ENCODE peak calls at places on chromosomes 12 and 14, in four cellular contexts. Z is WTC11, I is HepG2, F is GM12878. A is an unnamed sample.

GRCh38 chr14:76950043-76951020 is 78.2 kb downstream of the IRF2BPL start:
- DNase-seq in Z (no peak), I (no peak), F (no peak), A (no peak)

GRCh38 chr14:22766457-22767322 is at the start of gene OXA1L:
- DNase-seq in Z (peak; percentile 91), I (peak; percentile 100), F (peak; percentile 92), A (peak; percentile 93)

GRCh38 chr12:95607642-95608041 is 56.4 kb upstream of the USP44 start:
- DNase-seq in Z (no peak), I (peak; percentile 18), F (no peak), A (no peak)

GRCh38 chr12:34350092-34351041 is 328.1 kb downstream of the ALG10 start:
- DNase-seq in Z (no peak), I (no peak), F (no peak), A (peak; percentile 80)

GRCh38 chr12:32569256-32569655 is 109.8 kb upstream of the DNM1L start:
- DNase-seq in Z (no peak), I (no peak), F (no peak), A (no peak)

GRCh38 chr12:85363382-85364190 is 83.6 kb downstream of the ALX1 start:
- DNase-seq in Z (no peak), I (no peak), F (no peak), A (no peak)

GRCh38 chr12:48758186-48758585 is 30.7 kb downstream of the ADCY6 start:
- DNase-seq in Z (no peak), I (no peak), F (no peak), A (no peak)

GRCh38 chr12:3527181-3527580 is 36.2 kb downstream of the PRMT8 start:
- DNase-seq in Z (no peak), I (no peak), F (no peak), A (no peak)

GRCh38 chr14:68377459-68377858 is 415.4 kb downstream of the ZFP36L1 start:
- DNase-seq in Z (no peak), I (peak; percentile 92), F (no peak), A (peak; percentile 82)

GRCh38 chr12:116863275-116863767 is 17.9 kb downstream of the HRK start:
- DNase-seq in Z (peak; percentile 79), I (peak; percentile 52), F (no peak), A (peak; percentile 65)

GRCh38 chr14:97180304-97181200 is 383.4 kb downstream of the VRK1 start:
- DNase-seq in Z (no peak), I (peak; percentile 25), F (no peak), A (no peak)

GRCh38 chr14:81682134-81682533 is 148.5 kb upstream of the SEL1L start:
- DNase-seq in Z (no peak), I (no peak), F (no peak), A (no peak)

GRCh38 chr14:63604626-63605025 is 37.0 kb downstream of the WDR89 start:
- DNase-seq in Z (no peak), I (no peak), F (no peak), A (no peak)

DNA sequence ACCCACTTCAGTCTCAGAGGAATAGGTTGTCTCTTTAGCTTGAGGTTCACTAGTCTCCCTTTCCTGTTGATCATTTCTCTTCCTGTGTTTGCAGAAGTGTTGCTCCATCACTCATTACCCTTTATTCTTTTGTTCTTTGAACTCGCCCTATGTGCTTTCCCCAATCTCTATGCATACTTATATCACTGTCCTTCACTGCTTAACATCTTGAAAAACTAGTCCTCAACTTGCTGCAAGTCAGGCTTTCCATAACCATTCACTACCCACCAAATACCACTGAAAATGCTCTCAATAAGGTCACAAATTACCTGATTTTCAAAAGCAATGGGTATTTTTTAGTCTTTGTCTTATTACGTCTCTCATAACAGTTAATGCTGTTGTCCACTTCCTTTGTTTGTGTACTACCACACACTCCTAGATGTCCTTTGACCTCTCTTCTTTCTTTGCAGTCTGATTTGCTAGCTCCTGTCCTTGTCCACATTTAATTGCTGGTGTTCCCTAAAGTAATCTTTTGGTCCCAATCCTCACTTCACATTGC is 80.8 kb downstream of the RIC8B start:
- DNase-seq in Z (no peak), I (peak; percentile 94), F (no peak), A (no peak)
- TF ChIP-seq NR2C2 in Z (no peak), I (peak; percentile 88), F (no peak), A (no peak)

GRCh38 chr12:10901427-10901826 is 7.9 kb downstream of the TAS2R13 start:
- DNase-seq in Z (no peak), I (peak; percentile 34), F (no peak), A (peak; percentile 25)

GRCh38 chr12:10896854-10897253 is 12.5 kb downstream of the TAS2R13 start:
- DNase-seq in Z (no peak), I (no peak), F (no peak), A (no peak)

GRCh38 chr12:10900530-10900929 is 8.8 kb downstream of the TAS2R13 start:
- DNase-seq in Z (no peak), I (no peak), F (no peak), A (no peak)

GRCh38 chr12:10904686-10905085 is 4.7 kb downstream of the TAS2R13 start:
- DNase-seq in Z (no peak), I (no peak), F (no peak), A (no peak)

GRCh38 chr12:10900972-10901371 is 8.4 kb downstream of the TAS2R13 start:
- DNase-seq in Z (no peak), I (no peak), F (no peak), A (no peak)
- TF ChIP-seq NR2C2 in Z (no peak), I (no peak), F (no peak), A (no peak)

DNA sequence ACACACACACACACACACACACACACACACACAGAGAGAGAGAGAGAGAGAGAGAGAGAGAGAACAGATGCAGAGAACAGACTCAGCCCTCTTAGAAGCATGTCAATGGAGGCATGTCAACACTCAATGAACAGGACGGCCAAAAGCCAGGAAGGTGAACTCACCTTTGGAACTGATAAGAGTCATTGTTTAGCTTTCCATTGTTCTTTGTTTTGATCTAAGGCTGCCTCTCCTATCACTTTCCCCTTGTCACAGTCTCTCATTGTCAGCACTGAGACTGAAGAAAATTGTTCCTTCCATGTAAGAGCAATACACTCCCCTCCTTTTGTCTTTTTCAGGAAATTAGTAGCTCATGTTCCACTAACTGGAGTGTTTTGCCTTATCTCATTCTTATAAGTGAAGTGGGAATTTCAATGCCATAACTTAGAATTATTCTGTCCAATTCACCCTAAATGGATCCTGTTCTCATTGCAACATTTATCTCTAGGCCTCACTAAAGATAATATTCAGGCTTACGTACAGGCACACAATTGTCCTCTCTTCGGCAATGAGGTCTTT is 218.0 kb downstream of the DUSP6 start:
- DNase-seq in Z (no peak), I (peak; percentile 12), F (no peak), A (no peak)
- TF ChIP-seq NR2C2 in Z (no peak), I (no peak), F (no peak), A (no peak)

GRCh38 chr14:101731187-101732080 is 30.1 kb upstream of the PPP2R5C start:
- DNase-seq in Z (no peak), I (peak; percentile 90), F (peak; percentile 48), A (peak; percentile 52)
- TF ChIP-seq NR2C2 in Z (no peak), I (peak; percentile 13), F (no peak), A (no peak)

DNA sequence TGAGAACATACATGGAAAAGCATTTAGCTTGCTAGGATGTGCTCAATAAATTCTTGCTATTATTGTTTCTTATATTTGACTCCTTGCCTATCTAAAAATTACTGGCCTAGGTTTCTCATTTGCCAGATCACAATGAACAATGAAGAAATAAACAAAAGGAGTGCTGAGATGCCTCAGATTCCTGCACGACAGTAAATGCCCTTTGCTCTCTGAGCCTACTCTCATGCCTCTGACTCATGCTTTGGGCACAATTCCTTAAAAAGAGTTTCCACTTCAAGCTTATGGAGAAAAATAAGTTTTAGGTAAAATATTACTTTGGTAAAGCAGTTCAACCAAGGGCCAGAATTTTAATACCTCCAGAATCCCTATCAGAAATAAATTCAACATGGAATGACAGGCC is 30.9 kb downstream of the GRIN2B start:
- DNase-seq in Z (no peak), I (peak; percentile 13), F (no peak), A (no peak)
- TF ChIP-seq NR2C2 in Z (no peak), I (no peak), F (no peak), A (no peak)

GRCh38 chr12:51972849-51973273 is 21.4 kb downstream of the ACVR1B start:
- DNase-seq in Z (no peak), I (no peak), F (no peak), A (peak; percentile 52)
- TF ChIP-seq NR2C2 in Z (no peak), I (no peak), F (no peak), A (peak; percentile 13)